ENCODE peak calls at places on chromosomes 2 and 18, in seven cellular contexts. One of them, this sample, is unnamed.

GRCh38 chr2:120684691-120685402 is 50.8 kb upstream of the GLI2 start:
- DNase-seq in stimulated activated CD4-positive, alpha-beta T cell treated with anti-CD3 and anti-CD28 coated beads, Interleukin-4, amount 100 ng/mL, for 48 hours: no peak
- DNase-seq in frontal cortex: no peak
- DNase-seq in GM12892: no peak
- DNase-seq in NCI-H2081: no peak
- DNase-seq in mesothelial cell of epicardium: no peak
- DNase-seq in coronary artery: no peak
- DNase-seq in this sample: no peak

GRCh38 chr2:20668470-20668869 is 1.5 kb downstream of the GDF7 start:
- DNase-seq in stimulated activated CD4-positive, alpha-beta T cell treated with anti-CD3 and anti-CD28 coated beads, Interleukin-4, amount 100 ng/mL, for 48 hours: no peak
- DNase-seq in frontal cortex: peak; percentile 21
- DNase-seq in GM12892: no peak
- DNase-seq in NCI-H2081: no peak
- DNase-seq in mesothelial cell of epicardium: no peak
- DNase-seq in coronary artery: peak; percentile 58
- DNase-seq in this sample: no peak

GRCh38 chr2:23112517-23112916 is 272.5 kb upstream of the KLHL29 start:
- DNase-seq in stimulated activated CD4-positive, alpha-beta T cell treated with anti-CD3 and anti-CD28 coated beads, Interleukin-4, amount 100 ng/mL, for 48 hours: no peak
- DNase-seq in frontal cortex: no peak
- DNase-seq in GM12892: no peak
- DNase-seq in NCI-H2081: no peak
- DNase-seq in mesothelial cell of epicardium: no peak
- DNase-seq in coronary artery: no peak
- DNase-seq in this sample: no peak

GRCh38 chr2:65215946-65216345 is 11.7 kb upstream of the ACTR2 start:
- DNase-seq in stimulated activated CD4-positive, alpha-beta T cell treated with anti-CD3 and anti-CD28 coated beads, Interleukin-4, amount 100 ng/mL, for 48 hours: no peak
- DNase-seq in frontal cortex: no peak
- DNase-seq in GM12892: no peak
- DNase-seq in NCI-H2081: no peak
- DNase-seq in mesothelial cell of epicardium: no peak
- DNase-seq in coronary artery: no peak
- DNase-seq in this sample: no peak

GRCh38 chr2:201913197-201913596 is 106.9 kb downstream of the CDK15 start:
- DNase-seq in stimulated activated CD4-positive, alpha-beta T cell treated with anti-CD3 and anti-CD28 coated beads, Interleukin-4, amount 100 ng/mL, for 48 hours: no peak
- DNase-seq in frontal cortex: no peak
- DNase-seq in GM12892: no peak
- DNase-seq in NCI-H2081: peak; percentile 18
- DNase-seq in mesothelial cell of epicardium: no peak
- DNase-seq in coronary artery: no peak
- DNase-seq in this sample: no peak

GRCh38 chr18:63342206-63342605 is 22.6 kb upstream of the BCL2 start:
- DNase-seq in stimulated activated CD4-positive, alpha-beta T cell treated with anti-CD3 and anti-CD28 coated beads, Interleukin-4, amount 100 ng/mL, for 48 hours: no peak
- DNase-seq in frontal cortex: no peak
- DNase-seq in GM12892: no peak
- DNase-seq in NCI-H2081: no peak
- DNase-seq in mesothelial cell of epicardium: no peak
- DNase-seq in coronary artery: no peak
- DNase-seq in this sample: no peak

GRCh38 chr2:101006065-101006715 is 4.1 kb downstream of the RPL31 start:
- DNase-seq in stimulated activated CD4-positive, alpha-beta T cell treated with anti-CD3 and anti-CD28 coated beads, Interleukin-4, amount 100 ng/mL, for 48 hours: no peak
- DNase-seq in frontal cortex: no peak
- DNase-seq in GM12892: no peak
- DNase-seq in NCI-H2081: no peak
- DNase-seq in mesothelial cell of epicardium: no peak
- DNase-seq in coronary artery: no peak
- DNase-seq in this sample: no peak

GRCh38 chr2:233022561-233022960 is 9.5 kb upstream of the NGEF start:
- DNase-seq in stimulated activated CD4-positive, alpha-beta T cell treated with anti-CD3 and anti-CD28 coated beads, Interleukin-4, amount 100 ng/mL, for 48 hours: no peak
- DNase-seq in frontal cortex: no peak
- DNase-seq in GM12892: no peak
- DNase-seq in NCI-H2081: no peak
- DNase-seq in mesothelial cell of epicardium: no peak
- DNase-seq in coronary artery: no peak
- DNase-seq in this sample: no peak

GRCh38 chr2:120766758-120767351 is 31.2 kb downstream of the GLI2 start:
- DNase-seq in stimulated activated CD4-positive, alpha-beta T cell treated with anti-CD3 and anti-CD28 coated beads, Interleukin-4, amount 100 ng/mL, for 48 hours: no peak
- DNase-seq in frontal cortex: no peak
- DNase-seq in GM12892: no peak
- DNase-seq in NCI-H2081: no peak
- DNase-seq in mesothelial cell of epicardium: no peak
- DNase-seq in coronary artery: no peak
- DNase-seq in this sample: no peak

GRCh38 chr2:158499383-158499782 is 42.6 kb downstream of the PKP4 start:
- DNase-seq in stimulated activated CD4-positive, alpha-beta T cell treated with anti-CD3 and anti-CD28 coated beads, Interleukin-4, amount 100 ng/mL, for 48 hours: no peak
- DNase-seq in frontal cortex: no peak
- DNase-seq in GM12892: no peak
- DNase-seq in NCI-H2081: no peak
- DNase-seq in mesothelial cell of epicardium: no peak
- DNase-seq in coronary artery: no peak
- DNase-seq in this sample: no peak

GRCh38 chr2:161136194-161136593 is 24.0 kb upstream of the TANK start:
- DNase-seq in stimulated activated CD4-positive, alpha-beta T cell treated with anti-CD3 and anti-CD28 coated beads, Interleukin-4, amount 100 ng/mL, for 48 hours: no peak
- DNase-seq in frontal cortex: no peak
- DNase-seq in GM12892: no peak
- DNase-seq in NCI-H2081: no peak
- DNase-seq in mesothelial cell of epicardium: no peak
- DNase-seq in coronary artery: no peak
- DNase-seq in this sample: no peak

GRCh38 chr2:61471905-61472805 is 1.3 kb upstream of the USP34 start:
- DNase-seq in stimulated activated CD4-positive, alpha-beta T cell treated with anti-CD3 and anti-CD28 coated beads, Interleukin-4, amount 100 ng/mL, for 48 hours: no peak
- DNase-seq in frontal cortex: no peak
- DNase-seq in GM12892: no peak
- DNase-seq in NCI-H2081: peak; percentile 45
- DNase-seq in mesothelial cell of epicardium: no peak
- DNase-seq in coronary artery: peak; percentile 14
- DNase-seq in this sample: peak; percentile 54

GRCh38 chr2:206556357-206556949 is 85.8 kb upstream of the FAM237A start:
- DNase-seq in stimulated activated CD4-positive, alpha-beta T cell treated with anti-CD3 and anti-CD28 coated beads, Interleukin-4, amount 100 ng/mL, for 48 hours: no peak
- DNase-seq in frontal cortex: no peak
- DNase-seq in GM12892: no peak
- DNase-seq in NCI-H2081: peak; percentile 57
- DNase-seq in mesothelial cell of epicardium: no peak
- DNase-seq in coronary artery: no peak
- DNase-seq in this sample: peak; percentile 33

GRCh38 chr2:240986787-240987411 is 11.5 kb upstream of the SNED1 start:
- DNase-seq in stimulated activated CD4-positive, alpha-beta T cell treated with anti-CD3 and anti-CD28 coated beads, Interleukin-4, amount 100 ng/mL, for 48 hours: no peak
- DNase-seq in frontal cortex: no peak
- DNase-seq in GM12892: no peak
- DNase-seq in NCI-H2081: no peak
- DNase-seq in mesothelial cell of epicardium: no peak
- DNase-seq in coronary artery: no peak
- DNase-seq in this sample: no peak

GRCh38 chr2:104703669-104704068 is 150.2 kb upstream of the POU3F3 start:
- DNase-seq in stimulated activated CD4-positive, alpha-beta T cell treated with anti-CD3 and anti-CD28 coated beads, Interleukin-4, amount 100 ng/mL, for 48 hours: no peak
- DNase-seq in frontal cortex: no peak
- DNase-seq in GM12892: no peak
- DNase-seq in NCI-H2081: no peak
- DNase-seq in mesothelial cell of epicardium: no peak
- DNase-seq in coronary artery: no peak
- DNase-seq in this sample: peak; percentile 19

GRCh38 chr18:78521136-78521535 is 458.5 kb upstream of the SALL3 start:
- DNase-seq in stimulated activated CD4-positive, alpha-beta T cell treated with anti-CD3 and anti-CD28 coated beads, Interleukin-4, amount 100 ng/mL, for 48 hours: no peak
- DNase-seq in frontal cortex: no peak
- DNase-seq in GM12892: no peak
- DNase-seq in NCI-H2081: no peak
- DNase-seq in mesothelial cell of epicardium: no peak
- DNase-seq in coronary artery: no peak
- DNase-seq in this sample: no peak

GRCh38 chr2:71664161-71664560 is 210.8 kb downstream of the DYSF start:
- DNase-seq in stimulated activated CD4-positive, alpha-beta T cell treated with anti-CD3 and anti-CD28 coated beads, Interleukin-4, amount 100 ng/mL, for 48 hours: no peak
- DNase-seq in frontal cortex: no peak
- DNase-seq in GM12892: no peak
- DNase-seq in NCI-H2081: no peak
- DNase-seq in mesothelial cell of epicardium: no peak
- DNase-seq in coronary artery: peak; percentile 61
- DNase-seq in this sample: no peak

GRCh38 chr2:234983011-234983726 is 31.4 kb downstream of the SH3BP4 start:
- DNase-seq in stimulated activated CD4-positive, alpha-beta T cell treated with anti-CD3 and anti-CD28 coated beads, Interleukin-4, amount 100 ng/mL, for 48 hours: no peak
- DNase-seq in frontal cortex: no peak
- DNase-seq in GM12892: no peak
- DNase-seq in NCI-H2081: peak; percentile 92
- DNase-seq in mesothelial cell of epicardium: no peak
- DNase-seq in coronary artery: no peak
- DNase-seq in this sample: peak; percentile 84

GRCh38 chr2:237724811-237725478 is 73.6 kb upstream of the RBM44 start:
- DNase-seq in stimulated activated CD4-positive, alpha-beta T cell treated with anti-CD3 and anti-CD28 coated beads, Interleukin-4, amount 100 ng/mL, for 48 hours: no peak
- DNase-seq in frontal cortex: no peak
- DNase-seq in GM12892: no peak
- DNase-seq in NCI-H2081: peak; percentile 92
- DNase-seq in mesothelial cell of epicardium: no peak
- DNase-seq in coronary artery: no peak
- DNase-seq in this sample: no peak

GRCh38 chr2:239392688-239393400 is 8.0 kb downstream of the HDAC4 start:
- DNase-seq in stimulated activated CD4-positive, alpha-beta T cell treated with anti-CD3 and anti-CD28 coated beads, Interleukin-4, amount 100 ng/mL, for 48 hours: no peak
- DNase-seq in frontal cortex: no peak
- DNase-seq in GM12892: no peak
- DNase-seq in NCI-H2081: no peak
- DNase-seq in mesothelial cell of epicardium: no peak
- DNase-seq in coronary artery: no peak
- DNase-seq in this sample: no peak

GRCh38 chr2:11157296-11157695 is 2.0 kb downstream of the SLC66A3 start:
- DNase-seq in stimulated activated CD4-positive, alpha-beta T cell treated with anti-CD3 and anti-CD28 coated beads, Interleukin-4, amount 100 ng/mL, for 48 hours: no peak
- DNase-seq in frontal cortex: no peak
- DNase-seq in GM12892: no peak
- DNase-seq in NCI-H2081: no peak
- DNase-seq in mesothelial cell of epicardium: no peak
- DNase-seq in coronary artery: no peak
- DNase-seq in this sample: no peak

GRCh38 chr2:231170058-231170457 is 28.4 kb upstream of the ARMC9 start:
- DNase-seq in stimulated activated CD4-positive, alpha-beta T cell treated with anti-CD3 and anti-CD28 coated beads, Interleukin-4, amount 100 ng/mL, for 48 hours: no peak
- DNase-seq in frontal cortex: no peak
- DNase-seq in GM12892: no peak
- DNase-seq in NCI-H2081: no peak
- DNase-seq in mesothelial cell of epicardium: no peak
- DNase-seq in coronary artery: no peak
- DNase-seq in this sample: no peak

GRCh38 chr18:23929362-23929940 is 85.1 kb upstream of the TTC39C start:
- DNase-seq in stimulated activated CD4-positive, alpha-beta T cell treated with anti-CD3 and anti-CD28 coated beads, Interleukin-4, amount 100 ng/mL, for 48 hours: no peak
- DNase-seq in frontal cortex: no peak
- DNase-seq in GM12892: no peak
- DNase-seq in NCI-H2081: no peak
- DNase-seq in mesothelial cell of epicardium: no peak
- DNase-seq in coronary artery: no peak
- DNase-seq in this sample: no peak

GRCh38 chr2:51559026-51559425 is 527.1 kb upstream of the NRXN1 start:
- DNase-seq in stimulated activated CD4-positive, alpha-beta T cell treated with anti-CD3 and anti-CD28 coated beads, Interleukin-4, amount 100 ng/mL, for 48 hours: no peak
- DNase-seq in frontal cortex: no peak
- DNase-seq in GM12892: no peak
- DNase-seq in NCI-H2081: no peak
- DNase-seq in mesothelial cell of epicardium: no peak
- DNase-seq in coronary artery: no peak
- DNase-seq in this sample: no peak

GRCh38 chr2:73386342-73386868 is 769 bp downstream of the ALMS1 start:
- DNase-seq in stimulated activated CD4-positive, alpha-beta T cell treated with anti-CD3 and anti-CD28 coated beads, Interleukin-4, amount 100 ng/mL, for 48 hours: no peak
- DNase-seq in frontal cortex: no peak
- DNase-seq in GM12892: no peak
- DNase-seq in NCI-H2081: peak; percentile 61
- DNase-seq in mesothelial cell of epicardium: no peak
- DNase-seq in coronary artery: no peak
- DNase-seq in this sample: peak; percentile 84

GRCh38 chr18:9827211-9827855 is 58.4 kb upstream of the TXNDC2 start:
- DNase-seq in stimulated activated CD4-positive, alpha-beta T cell treated with anti-CD3 and anti-CD28 coated beads, Interleukin-4, amount 100 ng/mL, for 48 hours: no peak
- DNase-seq in frontal cortex: no peak
- DNase-seq in GM12892: no peak
- DNase-seq in NCI-H2081: no peak
- DNase-seq in mesothelial cell of epicardium: no peak
- DNase-seq in coronary artery: no peak
- DNase-seq in this sample: no peak

GRCh38 chr2:122034797-122035196 is 279.3 kb downstream of the TSN start:
- DNase-seq in stimulated activated CD4-positive, alpha-beta T cell treated with anti-CD3 and anti-CD28 coated beads, Interleukin-4, amount 100 ng/mL, for 48 hours: no peak
- DNase-seq in frontal cortex: no peak
- DNase-seq in GM12892: no peak
- DNase-seq in NCI-H2081: no peak
- DNase-seq in mesothelial cell of epicardium: no peak
- DNase-seq in coronary artery: no peak
- DNase-seq in this sample: no peak

GRCh38 chr2:190344275-190344827 is 962 bp downstream of the INPP1 start:
- DNase-seq in stimulated activated CD4-positive, alpha-beta T cell treated with anti-CD3 and anti-CD28 coated beads, Interleukin-4, amount 100 ng/mL, for 48 hours: no peak
- DNase-seq in frontal cortex: peak; percentile 65
- DNase-seq in GM12892: no peak
- DNase-seq in NCI-H2081: peak; percentile 66
- DNase-seq in mesothelial cell of epicardium: no peak
- DNase-seq in coronary artery: no peak
- DNase-seq in this sample: no peak

GRCh38 chr2:64327510-64328414 is 126.2 kb upstream of the LGALSL start:
- DNase-seq in stimulated activated CD4-positive, alpha-beta T cell treated with anti-CD3 and anti-CD28 coated beads, Interleukin-4, amount 100 ng/mL, for 48 hours: no peak
- DNase-seq in frontal cortex: peak; percentile 15
- DNase-seq in GM12892: no peak
- DNase-seq in NCI-H2081: peak; percentile 27
- DNase-seq in mesothelial cell of epicardium: no peak
- DNase-seq in coronary artery: no peak
- DNase-seq in this sample: no peak

GRCh38 chr2:174585657-174586056 is 11.9 kb downstream of the WIPF1 start:
- DNase-seq in stimulated activated CD4-positive, alpha-beta T cell treated with anti-CD3 and anti-CD28 coated beads, Interleukin-4, amount 100 ng/mL, for 48 hours: no peak
- DNase-seq in frontal cortex: no peak
- DNase-seq in GM12892: no peak
- DNase-seq in NCI-H2081: no peak
- DNase-seq in mesothelial cell of epicardium: no peak
- DNase-seq in coronary artery: no peak
- DNase-seq in this sample: no peak

GRCh38 chr2:152221870-152222269 is 46.3 kb upstream of the STAM2 start:
- DNase-seq in stimulated activated CD4-positive, alpha-beta T cell treated with anti-CD3 and anti-CD28 coated beads, Interleukin-4, amount 100 ng/mL, for 48 hours: no peak
- DNase-seq in frontal cortex: no peak
- DNase-seq in GM12892: no peak
- DNase-seq in NCI-H2081: no peak
- DNase-seq in mesothelial cell of epicardium: no peak
- DNase-seq in coronary artery: no peak
- DNase-seq in this sample: no peak

GRCh38 chr18:59141294-59142068 is 1.8 kb downstream of the SEC11C start:
- DNase-seq in stimulated activated CD4-positive, alpha-beta T cell treated with anti-CD3 and anti-CD28 coated beads, Interleukin-4, amount 100 ng/mL, for 48 hours: no peak
- DNase-seq in frontal cortex: peak; percentile 44
- DNase-seq in GM12892: no peak
- DNase-seq in NCI-H2081: peak; percentile 83
- DNase-seq in mesothelial cell of epicardium: no peak
- DNase-seq in coronary artery: no peak
- DNase-seq in this sample: no peak

GRCh38 chr2:43224571-43225092 is 1.8 kb downstream of the ZFP36L2 start:
- DNase-seq in stimulated activated CD4-positive, alpha-beta T cell treated with anti-CD3 and anti-CD28 coated beads, Interleukin-4, amount 100 ng/mL, for 48 hours: peak; percentile 26
- DNase-seq in frontal cortex: no peak
- DNase-seq in GM12892: no peak
- DNase-seq in NCI-H2081: no peak
- DNase-seq in mesothelial cell of epicardium: peak; percentile 62
- DNase-seq in coronary artery: no peak
- DNase-seq in this sample: no peak

GRCh38 chr18:33264566-33264965 is 176.0 kb downstream of the CCDC178 start:
- DNase-seq in stimulated activated CD4-positive, alpha-beta T cell treated with anti-CD3 and anti-CD28 coated beads, Interleukin-4, amount 100 ng/mL, for 48 hours: no peak
- DNase-seq in frontal cortex: no peak
- DNase-seq in GM12892: no peak
- DNase-seq in NCI-H2081: no peak
- DNase-seq in mesothelial cell of epicardium: no peak
- DNase-seq in coronary artery: no peak
- DNase-seq in this sample: no peak

GRCh38 chr2:46410273-46411244 is 68.8 kb upstream of the TMEM247 start:
- DNase-seq in stimulated activated CD4-positive, alpha-beta T cell treated with anti-CD3 and anti-CD28 coated beads, Interleukin-4, amount 100 ng/mL, for 48 hours: no peak
- DNase-seq in frontal cortex: no peak
- DNase-seq in GM12892: no peak
- DNase-seq in NCI-H2081: no peak
- DNase-seq in mesothelial cell of epicardium: no peak
- DNase-seq in coronary artery: no peak
- DNase-seq in this sample: no peak